ENCODE peak calls at places on chromosomes 6 and 20, in eight cellular contexts. G is GM12865, O is PC-3, E is lung, Y is brain microvascular endothelial cell, H is kidney epithelial cell, Z is neural progenitor cell, U is breast epithelium. J is an unnamed sample.

GRCh38 chr6:148495029-148495428 is 152.4 kb downstream of the SASH1 start:
- DNase-seq in G (peak; percentile 18), O (no peak), E (no peak), Y (no peak), H (no peak), Z (no peak), U (no peak), J (no peak)

GRCh38 chr20:1274485-1275313 is 8.6 kb downstream of the SNPH start:
- DNase-seq in G (no peak), O (no peak), E (no peak), Y (no peak), H (no peak), Z (no peak), U (no peak), J (no peak)

GRCh38 chr6:44035621-44036020 is 91.6 kb downstream of the MRPL14 start:
- DNase-seq in G (no peak), O (no peak), E (no peak), Y (no peak), H (no peak), Z (no peak), U (no peak), J (no peak)

GRCh38 chr6:170008386-170008785 is 257.0 kb downstream of the ERMARD start:
- DNase-seq in G (no peak), O (no peak), E (no peak), Y (no peak), H (no peak), Z (no peak), U (no peak), J (no peak)

GRCh38 chr20:23800865-23801264 is 25.7 kb downstream of the CST2 start:
- DNase-seq in G (no peak), O (no peak), E (no peak), Y (no peak), H (no peak), Z (no peak), U (no peak), J (no peak)

GRCh38 chr20:36305602-36306556 is at the start of gene DLGAP4:
- DNase-seq in G (no peak), O (no peak), E (no peak), Y (no peak), H (no peak), Z (peak; percentile 85), U (no peak), J (no peak)

GRCh38 chr20:25042531-25043498 is 15.1 kb downstream of the ACSS1 start:
- DNase-seq in G (peak; percentile 91), O (no peak), E (peak; percentile 72), Y (no peak), H (no peak), Z (no peak), U (no peak), J (no peak)

GRCh38 chr20:655730-656624 is 3.0 kb upstream of the SRXN1 start:
- DNase-seq in G (no peak), O (no peak), E (no peak), Y (no peak), H (no peak), Z (no peak), U (no peak), J (no peak)

GRCh38 chr6:78526432-78526831 is 340.9 kb upstream of the IRAK1BP1 start:
- DNase-seq in G (no peak), O (no peak), E (no peak), Y (no peak), H (no peak), Z (no peak), U (no peak), J (no peak)

GRCh38 chr20:43953919-43954617 is 39.4 kb downstream of the TOX2 start:
- DNase-seq in G (peak; percentile 21), O (peak; percentile 21), E (no peak), Y (no peak), H (no peak), Z (no peak), U (no peak), J (no peak)
- TF ChIP-seq CTCF in G (no peak), O (no peak), E (no peak), Y (no peak), H (no peak), Z (no peak), U (no peak), J (no peak)

DNA sequence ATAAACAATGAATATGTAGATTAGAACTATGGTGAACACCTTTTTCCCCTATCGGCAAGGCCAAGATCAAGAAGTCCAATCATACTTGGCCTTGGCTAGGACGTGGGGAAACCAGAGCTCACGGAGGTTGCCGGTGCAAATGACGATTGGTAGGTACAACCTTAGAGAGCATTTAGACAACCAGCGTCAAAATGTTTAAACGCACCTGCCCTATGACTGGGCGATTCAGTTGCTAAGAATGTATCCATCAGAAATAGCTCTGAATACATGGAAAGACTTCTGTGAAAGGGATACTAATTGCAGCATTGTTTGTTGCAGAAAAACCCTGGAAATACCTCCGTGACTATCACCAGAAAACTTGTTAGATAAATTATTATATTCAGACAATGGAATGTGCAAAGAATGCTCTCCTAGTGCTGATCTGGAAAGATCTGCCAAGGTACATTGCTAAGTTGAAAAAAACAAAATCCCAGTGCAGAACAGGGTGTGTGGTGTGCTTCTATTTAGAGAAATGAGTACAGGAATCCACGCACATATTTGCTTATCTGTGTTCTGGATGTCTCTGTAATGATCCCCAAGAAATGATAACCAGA is 48.0 kb upstream of the PTPN1 start:
- DNase-seq in G (no peak), O (no peak), E (no peak), Y (no peak), H (no peak), Z (no peak), U (no peak), J (no peak)
- H3K4me3 ChIP-seq in G (no peak overlapping the region), O (no peak overlapping the region), E (no peak overlapping the region), Y (no peak overlapping the region), H (no peak overlapping the region), Z (no peak overlapping the region), U (no peak overlapping the region), J (no peak overlapping the region)

GRCh38 chr20:9911519-9911918 is 72.6 kb upstream of the PAK5 start:
- DNase-seq in G (no peak), O (no peak), E (peak; percentile 34), Y (no peak), H (no peak), Z (no peak), U (no peak), J (no peak)

GRCh38 chr20:9909167-9909566 is 70.3 kb upstream of the PAK5 start:
- DNase-seq in G (no peak), O (no peak), E (no peak), Y (no peak), H (no peak), Z (no peak), U (no peak), J (no peak)

GRCh38 chr20:9912290-9912689 is 73.4 kb upstream of the PAK5 start:
- DNase-seq in G (no peak), O (no peak), E (no peak), Y (no peak), H (no peak), Z (peak; percentile 14), U (no peak), J (no peak)

GRCh38 chr20:9916776-9917175 is 77.9 kb upstream of the PAK5 start:
- DNase-seq in G (no peak), O (no peak), E (no peak), Y (no peak), H (no peak), Z (no peak), U (no peak), J (no peak)

DNA sequence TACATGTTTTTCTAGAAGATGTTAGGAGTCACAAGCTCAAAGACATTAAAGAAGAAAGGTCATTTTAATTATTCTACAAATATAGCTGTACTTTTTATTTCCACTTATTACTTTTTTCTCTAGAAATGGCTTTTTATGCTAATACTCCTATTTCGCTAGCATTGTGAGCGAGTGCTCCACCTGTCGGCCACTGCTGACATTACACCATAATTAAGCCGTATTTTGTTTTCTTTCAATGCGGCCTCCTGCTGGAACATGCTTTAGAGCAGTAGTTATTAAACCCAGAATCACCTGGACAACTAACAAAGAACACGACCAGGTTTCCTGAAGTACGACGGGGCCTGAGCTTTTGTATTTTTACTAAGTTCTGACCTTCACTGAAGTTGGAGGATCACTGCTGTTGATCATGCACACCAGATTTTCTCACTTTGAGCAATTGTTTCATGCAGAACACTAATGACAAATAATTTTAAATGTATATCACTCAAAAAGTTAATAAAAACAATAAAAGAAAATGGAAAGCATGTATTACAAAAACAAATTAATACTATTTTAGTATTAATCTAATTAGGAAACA is 74.1 kb upstream of the PAK5 start:
- DNase-seq in G (peak; percentile 55), O (peak; percentile 80), E (peak; percentile 38), Y (peak; percentile 65), H (peak; percentile 7), Z (peak; percentile 62), U (peak; percentile 25), J (peak; percentile 29)
- TF ChIP-seq CTCF in G (peak; percentile 77), O (peak; percentile 94), E (peak; percentile 53), Y (peak; percentile 88), H (peak; percentile 82), Z (peak; percentile 92), U (peak; percentile 53), J (peak; percentile 84)

GRCh38 chr20:2518096-2518495 is 9.4 kb upstream of the ZNF343 start:
- DNase-seq in G (no peak), O (no peak), E (no peak), Y (no peak), H (no peak), Z (no peak), U (no peak), J (no peak)
- H3K4me3 ChIP-seq in G (no peak overlapping the region), O (no peak overlapping the region), E (no peak overlapping the region), Y (no peak overlapping the region), H (no peak overlapping the region), Z (no peak overlapping the region), U (no peak overlapping the region), J (no peak overlapping the region)

DNA sequence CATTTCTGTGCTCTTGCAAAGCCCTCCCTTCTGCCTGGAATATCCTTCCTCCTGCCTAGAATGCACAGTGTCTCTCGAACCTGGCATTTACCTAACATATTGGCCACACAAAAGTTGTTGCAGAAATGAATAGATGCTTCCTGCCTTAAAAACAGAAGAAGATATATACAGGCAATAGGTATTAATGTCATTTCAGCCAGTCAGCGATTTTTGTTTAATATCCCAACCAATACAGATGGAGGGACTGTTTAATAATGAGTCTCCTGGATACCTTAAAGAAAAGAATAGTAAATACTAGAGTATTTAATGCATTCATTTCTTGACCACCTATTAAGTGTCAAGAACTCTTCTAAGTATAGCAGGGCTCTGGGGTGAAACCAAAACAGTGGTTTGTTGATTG is 70.3 kb downstream of the MBOAT1 start:
- DNase-seq in G (no peak), O (no peak), E (no peak), Y (no peak), H (no peak), Z (no peak), U (no peak), J (no peak)
- TF ChIP-seq CTCF in G (no peak), O (no peak), E (no peak), Y (no peak), H (no peak), Z (no peak), U (no peak), J (no peak)

GRCh38 chr6:47134476-47135189 is 92.5 kb upstream of the ADGRF1 start:
- DNase-seq in G (no peak), O (peak; percentile 99), E (no peak), Y (peak; percentile 92), H (peak; percentile 89), Z (no peak), U (no peak), J (peak; percentile 98)
- H3K4me3 ChIP-seq in G (no peak overlapping the region), O (peak overlapping the region; percentile 39), E (no peak overlapping the region), Y (no peak overlapping the region), H (no peak overlapping the region), Z (no peak overlapping the region), U (no peak overlapping the region), J (no peak overlapping the region)

J was measured in astrocyte of the cerebellum.